ENCODE peak calls at places on chromosomes 7 and 10, in ten cellular contexts. L, Q, W, E, C, X, S, H, I and J are unnamed samples. For H3K4me1 and H3K9me3, the result is how much of the 10 kb centered on the place peaks cover.

GRCh38 chr7:51827641-51828040 is 511.0 kb upstream of the COBL start:
- DNase-seq in L (no peak), Q (no peak), W (no peak), E (no peak), C (no peak), X (no peak), S (no peak), H (no peak), I (no peak), J (no peak)

GRCh38 chr10:118983263-118983662 is 46.3 kb upstream of the NANOS1 start:
- DNase-seq in L (no peak), Q (no peak), W (no peak), E (no peak), C (no peak), X (no peak), S (no peak), H (peak), I (no peak), J (no peak)

GRCh38 chr7:128906766-128907559 is 3.5 kb downstream of the KCP start:
- DNase-seq in L (no peak), Q (no peak), W (no peak), E (no peak), C (no peak), X (no peak), S (no peak), H (no peak), I (no peak), J (no peak)

GRCh38 chr7:15104411-15105092 is 202.0 kb upstream of the DGKB start:
- DNase-seq in L (no peak), Q (no peak), W (no peak), E (no peak), C (no peak), X (no peak), S (no peak), H (no peak), I (no peak), J (no peak)

GRCh38 chr7:7639847-7640220 is 718 bp upstream of the UMAD1 start:
- DNase-seq in L (peak), Q (no peak), W (no peak), E (no peak), C (no peak), X (peak), S (peak), H (peak), I (no peak), J (no peak)

GRCh38 chr7:11742496-11742895 is 89.5 kb downstream of the THSD7A start:
- DNase-seq in L (no peak), Q (no peak), W (no peak), E (no peak), C (no peak), X (no peak), S (no peak), H (peak), I (no peak), J (no peak)

GRCh38 chr7:149228831-149229471 is 10.5 kb upstream of the ZNF212 start:
- DNase-seq in L (no peak), Q (no peak), W (no peak), E (no peak), C (no peak), X (no peak), S (no peak), H (no peak), I (no peak), J (no peak)

GRCh38 chr7:12890586-12890985 is 203.2 kb downstream of the ARL4A start:
- DNase-seq in L (no peak), Q (no peak), W (no peak), E (no peak), C (no peak), X (no peak), S (no peak), H (no peak), I (no peak), J (no peak)

GRCh38 chr10:132836832-132837540 is 51.0 kb upstream of the NKX6-2 start:
- DNase-seq in L (no peak), Q (no peak), W (no peak), E (no peak), C (no peak), X (peak), S (peak), H (peak), I (peak), J (peak)

GRCh38 chr7:31488562-31489203 is 25.2 kb upstream of the ITPRID1 start:
- DNase-seq in L (no peak), Q (peak), W (no peak), E (no peak), C (no peak), X (peak), S (peak), H (peak), I (no peak), J (peak)

GRCh38 chr10:43348511-43349312 is 22.7 kb upstream of the FXYD4 start:
- DNase-seq in L (peak), Q (peak), W (peak), E (peak), C (peak), X (peak), S (peak), H (peak), I (peak), J (peak)

GRCh38 chr7:1336509-1336908 is 103.8 kb downstream of the UNCX start:
- DNase-seq in L (no peak), Q (no peak), W (no peak), E (no peak), C (no peak), X (no peak), S (no peak), H (no peak), I (no peak), J (no peak)

GRCh38 chr7:130356121-130356759 is 11.6 kb downstream of the CPA5 start:
- DNase-seq in L (no peak), Q (peak), W (no peak), E (no peak), C (no peak), X (peak), S (peak), H (peak), I (peak), J (no peak)

GRCh38 chr7:90222811-90223725 is 11.5 kb downstream of the STEAP2 start:
- DNase-seq in L (no peak), Q (no peak), W (no peak), E (no peak), C (no peak), X (peak), S (peak), H (peak), I (peak), J (no peak)

GRCh38 chr7:28190077-28190476 is 9.5 kb upstream of the JAZF1 start:
- DNase-seq in L (no peak), Q (no peak), W (no peak), E (no peak), C (no peak), X (no peak), S (no peak), H (no peak), I (peak), J (no peak)

GRCh38 chr10:7525314-7526016 is 114.6 kb upstream of the SFMBT2 start:
- DNase-seq in L (peak), Q (no peak), W (peak), E (no peak), C (no peak), X (peak), S (peak), H (peak), I (peak), J (no peak)

DNA sequence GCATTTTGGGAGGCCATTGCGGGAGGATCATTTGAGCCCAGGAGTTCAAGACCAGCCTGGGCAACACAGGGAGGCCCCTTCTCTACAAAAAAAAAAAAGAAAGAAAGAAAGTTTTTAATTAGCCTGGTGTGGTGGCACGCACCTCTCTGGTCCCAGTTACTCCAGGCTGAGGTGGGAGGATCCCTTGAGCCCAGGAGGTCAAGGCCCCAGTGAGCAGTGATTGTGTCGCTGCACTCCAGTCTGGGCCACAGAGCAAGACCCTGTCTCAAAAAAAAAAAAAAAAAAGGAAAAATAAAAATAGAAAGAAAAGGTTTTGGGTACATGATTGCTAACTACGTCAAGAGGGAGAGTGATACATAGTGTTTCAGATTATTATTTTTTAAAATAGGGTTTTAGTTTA is 2.0 kb upstream of the USP54 start:
- DNase-seq in L (no peak), Q (no peak), W (no peak), E (no peak), C (no peak), X (no peak), S (no peak), H (no peak), I (no peak), J (no peak)
- H3K4me1 ChIP-seq in L (under half), Q (under half), W (under half), E (under half), C (under half), X (under half), S (under half), H (under half), I (under half), J (under half)

DNA sequence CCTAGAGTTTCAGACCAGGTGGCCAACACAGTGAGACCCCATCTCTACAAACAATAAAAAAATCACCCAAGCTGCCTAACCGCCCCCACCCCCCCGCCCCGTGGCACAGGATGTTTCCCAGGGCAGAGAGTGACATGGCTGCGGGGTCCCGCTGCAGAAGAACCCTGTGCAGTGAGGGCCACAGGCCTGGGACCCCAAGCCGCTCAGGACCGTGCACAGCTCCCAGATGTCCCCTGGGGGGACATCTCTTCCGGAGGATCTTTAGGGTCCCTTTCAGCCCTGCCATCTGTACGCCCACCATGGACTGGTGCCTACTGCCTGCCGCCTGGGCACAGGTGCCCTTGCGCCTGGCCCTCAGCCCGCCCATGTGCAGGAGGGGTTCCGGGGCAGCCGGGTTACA is 373.6 kb downstream of the DNAJB6 start:
- DNase-seq in L (no peak), Q (no peak), W (no peak), E (no peak), C (no peak), X (no peak), S (no peak), H (no peak), I (no peak), J (no peak)
- H3K9me3 ChIP-seq in L (under half), Q (under half), W (under half), E (under half), C (under half), X (under half), S (under half), H (under half), I (under half), J (under half)

GRCh38 chr10:58696736-58697135 is 184.1 kb downstream of the BICC1 start:
- DNase-seq in L (no peak), Q (no peak), W (no peak), E (no peak), C (no peak), X (no peak), S (no peak), H (peak), I (no peak), J (no peak)

GRCh38 chr10:58698777-58699356 is 186.2 kb downstream of the BICC1 start:
- DNase-seq in L (no peak), Q (no peak), W (no peak), E (no peak), C (no peak), X (peak), S (no peak), H (peak), I (no peak), J (no peak)

GRCh38 chr10:58700576-58700975 is 187.9 kb downstream of the BICC1 start:
- DNase-seq in L (no peak), Q (no peak), W (no peak), E (no peak), C (no peak), X (peak), S (no peak), H (no peak), I (no peak), J (no peak)

GRCh38 chr10:58695022-58695421 is 182.3 kb downstream of the BICC1 start:
- DNase-seq in L (no peak), Q (no peak), W (no peak), E (no peak), C (no peak), X (peak), S (no peak), H (peak), I (no peak), J (no peak)

GRCh38 chr10:58697691-58698090 is 185.0 kb downstream of the BICC1 start:
- DNase-seq in L (no peak), Q (no peak), W (no peak), E (no peak), C (no peak), X (no peak), S (no peak), H (no peak), I (no peak), J (no peak)
- H3K4me1 ChIP-seq in L (under half), Q (under half), W (under half), E (under half), C (under half), X (under half), S (half or more), H (under half), I (under half), J (under half)

GRCh38 chr7:57354679-57355338 is 95.2 kb upstream of the ZNF716 start:
- DNase-seq in L (no peak), Q (peak), W (no peak), E (no peak), C (no peak), X (no peak), S (no peak), H (no peak), I (no peak), J (no peak)

GRCh38 chr7:57348646-57349269 is 101.2 kb upstream of the ZNF716 start:
- DNase-seq in L (no peak), Q (peak), W (no peak), E (no peak), C (peak), X (no peak), S (no peak), H (no peak), I (no peak), J (no peak)

DNA sequence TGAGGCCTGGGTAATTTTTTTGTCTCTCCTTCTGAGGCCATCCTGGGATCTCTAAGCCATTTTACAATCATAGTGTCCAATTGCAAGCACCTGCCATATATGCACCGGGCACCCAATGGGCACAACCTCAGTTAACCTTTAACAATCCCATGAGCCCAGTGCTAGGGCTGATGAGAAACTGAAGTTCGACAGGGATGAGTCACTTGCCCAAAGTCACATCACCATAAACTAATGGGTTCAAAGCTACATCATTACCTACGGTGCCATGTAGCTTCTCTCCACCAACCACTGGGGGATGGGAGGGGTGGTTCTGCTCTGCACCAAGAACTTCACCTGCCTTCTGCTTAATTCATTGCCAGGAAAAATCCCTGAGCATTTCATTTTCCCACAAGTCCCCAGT is 95.8 kb upstream of the ZNF716 start:
- DNase-seq in L (no peak), Q (no peak), W (no peak), E (no peak), C (no peak), X (no peak), S (no peak), H (no peak), I (no peak), J (no peak)
- H3K9me3 ChIP-seq in L (under half), Q (under half), W (under half), E (half or more), C (under half), X (under half), S (under half), H (under half), I (under half), J (half or more)